ENCODE peak calls at places on chromosomes 7 and 10, in six cellular contexts. B, F, V, D, P and C are unnamed samples.

GRCh38 chr10:99700649-99701048 is 31.3 kb downstream of the COX15 start:
- DNase-seq in B (no peak), F (no peak), V (no peak), D (no peak), P (no peak), C (no peak)

GRCh38 chr7:5360451-5360850 is 63.2 kb downstream of the TNRC18 start:
- DNase-seq in B (no peak), F (no peak), V (no peak), D (no peak), P (no peak), C (no peak)

GRCh38 chr7:57646901-57647246 is 196.9 kb downstream of the ZNF716 start:
- DNase-seq in B (no peak), F (no peak), V (no peak), D (no peak), P (no peak), C (no peak)

GRCh38 chr10:12264204-12264908 is 68.4 kb downstream of the CDC123 start:
- DNase-seq in B (peak; percentile 94), F (peak; percentile 63), V (peak; percentile 99), D (peak; percentile 84), P (peak; percentile 71), C (peak; percentile 79)

GRCh38 chr10:78339251-78339650 is 305.6 kb downstream of the RPS24 start:
- DNase-seq in B (no peak), F (no peak), V (no peak), D (no peak), P (no peak), C (no peak)

GRCh38 chr10:103772096-103772845 is 83.1 kb downstream of the SH3PXD2A start:
- DNase-seq in B (peak; percentile 57), F (peak; percentile 46), V (no peak), D (peak; percentile 74), P (peak; percentile 57), C (peak; percentile 42)

GRCh38 chr7:2217716-2218443 is 14.9 kb downstream of the MAD1L1 start:
- DNase-seq in B (no peak), F (no peak), V (no peak), D (no peak), P (no peak), C (no peak)

GRCh38 chr10:71467161-71467560 is 70.4 kb downstream of the CDH23 start:
- DNase-seq in B (no peak), F (no peak), V (no peak), D (no peak), P (no peak), C (no peak)

GRCh38 chr10:100993986-100994708 is 5.5 kb upstream of the LZTS2 start:
- DNase-seq in B (no peak), F (peak; percentile 52), V (no peak), D (no peak), P (no peak), C (no peak)

GRCh38 chr10:12605580-12606405 is 256.4 kb downstream of the CAMK1D start:
- DNase-seq in B (peak; percentile 63), F (peak; percentile 66), V (no peak), D (peak; percentile 67), P (peak; percentile 66), C (peak; percentile 70)

GRCh38 chr10:119542990-119543813 is 683 bp upstream of the RGS10 start:
- DNase-seq in B (peak; percentile 79), F (peak; percentile 12), V (no peak), D (peak; percentile 83), P (peak; percentile 70), C (peak; percentile 74)

GRCh38 chr7:47351233-47352154 is 230.4 kb downstream of the TNS3 start:
- DNase-seq in B (no peak), F (no peak), V (no peak), D (no peak), P (no peak), C (no peak)

GRCh38 chr7:139568813-139569490 is 45.5 kb downstream of the CLEC2L start:
- DNase-seq in B (no peak), F (no peak), V (no peak), D (no peak), P (no peak), C (no peak)

GRCh38 chr10:132142396-132143161 is 44.2 kb upstream of the DPYSL4 start:
- DNase-seq in B (peak; percentile 36), F (peak; percentile 18), V (no peak), D (peak; percentile 57), P (peak; percentile 45), C (peak; percentile 53)

GRCh38 chr7:8765374-8765773 is 332.0 kb downstream of the NXPH1 start:
- DNase-seq in B (no peak), F (no peak), V (no peak), D (no peak), P (no peak), C (no peak)